ENCODE peak calls at places on chromosomes 5 and 9, in five cellular contexts. I is neural progenitor cell, Q is OCI-LY7, R is IMR-90, M is H9. G is an unnamed sample.

GRCh38 chr5:95715799-95716461 is 15.2 kb upstream of the RHOBTB3 start:
- DNase-seq in Q (no peak), I (no peak), R (peak; percentile 76), M (no peak), G (peak; percentile 81)

GRCh38 chr9:125409637-125410521 is 148.3 kb downstream of the GAPVD1 start:
- DNase-seq in Q (peak; percentile 94), I (peak; percentile 25), M (peak; percentile 62), R (peak; percentile 53), G (no peak)

GRCh38 chr5:179225387-179225786 is 119.9 kb downstream of the ADAMTS2 start:
- DNase-seq in Q (no peak), M (peak; percentile 19), I (no peak), R (no peak), G (no peak)

GRCh38 chr9:119284118-119284517 is 85.1 kb downstream of the BRINP1 start:
- DNase-seq in M (peak; percentile 65), Q (no peak), I (peak; percentile 66), R (no peak), G (no peak)

GRCh38 chr5:157918811-157919742 is 60.1 kb upstream of the CLINT1 start:
- DNase-seq in M (no peak), R (no peak), Q (peak; percentile 62), I (no peak), G (peak; percentile 11)

GRCh38 chr9:129235931-129236331 is 57.9 kb upstream of the IER5L start:
- DNase-seq in Q (peak; percentile 95), I (no peak), M (no peak), R (no peak), G (no peak)

GRCh38 chr5:38023799-38024198 is 184.0 kb upstream of the GDNF start:
- DNase-seq in I (no peak), R (no peak), M (no peak), Q (no peak), G (no peak)

GRCh38 chr5:123868267-123868666 is 356.3 kb downstream of the CSNK1G3 start:
- DNase-seq in I (no peak), Q (no peak), R (no peak), M (no peak), G (no peak)

GRCh38 chr5:120509056-120509455 is 45.0 kb downstream of the PRR16 start:
- DNase-seq in M (no peak), R (peak; percentile 71), Q (no peak), I (no peak), G (no peak)

DNA sequence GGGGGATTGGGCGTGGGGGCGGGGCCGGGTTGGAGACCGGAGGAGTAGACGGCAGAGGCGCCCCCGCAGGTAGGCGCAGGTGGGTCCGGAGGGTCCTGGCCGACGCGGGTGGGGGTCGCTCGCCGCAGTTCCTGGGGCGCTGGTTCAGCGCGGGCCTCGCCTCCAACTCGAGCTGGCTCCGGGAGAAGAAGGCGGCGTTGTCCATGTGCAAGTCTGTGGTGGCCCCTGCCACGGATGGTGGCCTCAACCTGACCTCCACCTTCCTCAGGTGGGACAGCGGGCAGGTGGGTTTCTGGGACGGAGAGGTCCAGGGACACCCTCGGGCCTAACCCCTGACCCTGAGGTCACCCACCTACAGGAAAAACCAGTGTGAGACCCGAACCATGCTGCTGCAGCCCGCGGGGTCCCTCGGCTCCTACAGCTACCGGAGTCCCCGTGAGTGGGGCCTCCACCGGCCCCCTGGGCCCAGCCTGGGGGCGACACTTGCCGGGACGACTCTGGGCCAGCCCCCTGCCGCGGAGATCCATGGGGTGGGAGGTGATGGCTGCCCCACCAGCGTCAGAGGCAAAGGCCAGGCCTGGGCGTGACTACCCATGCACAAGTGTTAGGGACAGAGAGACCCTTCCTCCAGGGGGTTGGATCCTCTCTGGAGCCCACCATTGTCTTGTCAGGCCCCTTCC is 1.7 kb downstream of the PTGDS start:
- DNase-seq in M (no peak), Q (no peak), R (no peak), I (no peak), G (no peak)
- H3K4me1 ChIP-seq in M (no peaks in the 10 kb centered on the region), Q (no peaks in the 10 kb centered on the region), R (peaks cover 7% of the 10 kb centered on the region), I (peaks cover 7% of the 10 kb centered on the region), G (peaks cover 4% of the 10 kb centered on the region)

GRCh38 chr9:136318111-136318768 is 9.1 kb upstream of the GPSM1 start:
- DNase-seq in M (no peak), Q (peak; percentile 13), R (no peak), I (no peak), G (no peak)
- H2AFZ ChIP-seq in M (no peak overlapping the region), Q (no peak overlapping the region), R (no peak overlapping the region), I (no peak overlapping the region), G (no peak overlapping the region)

GRCh38 chr5:107605596-107606125 is 65.1 kb downstream of the EFNA5 start:
- DNase-seq in I (no peak), R (no peak), M (no peak), Q (no peak), G (peak; percentile 58)

GRCh38 chr5:107604146-107604910 is 66.4 kb downstream of the EFNA5 start:
- DNase-seq in Q (no peak), R (no peak), M (no peak), I (no peak), G (no peak)

GRCh38 chr5:107607656-107608368 is 62.9 kb downstream of the EFNA5 start:
- DNase-seq in M (no peak), Q (peak; percentile 34), R (no peak), I (peak; percentile 23), G (no peak)

GRCh38 chr5:107604990-107605389 is 65.7 kb downstream of the EFNA5 start:
- DNase-seq in I (no peak), R (peak; percentile 37), M (no peak), Q (peak; percentile 29), G (no peak)

GRCh38 chr5:107607196-107607595 is 63.5 kb downstream of the EFNA5 start:
- DNase-seq in R (no peak), M (no peak), Q (no peak), I (no peak), G (no peak)
- TF ChIP-seq CTCF in R (no peak), M (no peak), Q (no peak), I (no peak), G (no peak)

GRCh38 chr9:94169978-94170377 is 85.7 kb downstream of the PTPDC1 start:
- DNase-seq in Q (no peak), R (no peak), M (no peak), I (no peak), G (no peak)
- H3K4me1 ChIP-seq in Q (peaks cover 72% of the 10 kb centered on the region), R (peaks cover 16% of the 10 kb centered on the region), M (no peaks in the 10 kb centered on the region), I (peaks cover 11% of the 10 kb centered on the region), G (peaks cover 53% of the 10 kb centered on the region)

GRCh38 chr5:89437450-89438435 is 554.8 kb upstream of the MEF2C start:
- DNase-seq in I (no peak), M (no peak), Q (no peak), R (no peak), G (no peak)
- H2AFZ ChIP-seq in I (no peak overlapping the region), M (no peak overlapping the region), Q (no peak overlapping the region), R (no peak overlapping the region), G (no peak overlapping the region)

GRCh38 chr9:122226142-122226757 is 2.5 kb downstream of the LHX6 start:
- DNase-seq in Q (no peak), I (peak; percentile 56), R (no peak), M (peak; percentile 52), G (no peak)
- TF ChIP-seq CTCF in Q (no peak), I (no peak), R (no peak), M (no peak), G (no peak)

DNA sequence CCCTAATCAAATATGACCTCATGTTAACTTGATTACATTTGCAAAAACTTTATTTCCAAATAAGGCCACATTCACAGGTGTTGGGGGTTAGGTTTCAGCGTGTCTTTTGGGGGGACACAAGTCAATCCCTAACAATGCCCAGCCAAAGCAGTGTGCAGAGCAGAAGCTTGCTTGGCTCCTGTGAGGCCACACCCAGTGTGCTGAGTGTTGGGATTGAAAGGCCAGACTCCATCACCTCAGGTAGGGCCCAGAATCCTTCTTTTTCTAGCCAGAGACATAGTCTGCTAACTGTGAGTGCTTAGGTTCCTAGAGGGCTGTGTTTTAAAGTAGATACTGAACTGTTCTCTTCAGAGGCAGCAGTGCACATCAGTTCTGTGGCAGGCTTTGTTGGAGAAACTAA is 27.9 kb downstream of the KDM4C start:
- DNase-seq in M (no peak), I (no peak), R (no peak), Q (no peak), G (no peak)
- H3K4me1 ChIP-seq in M (peaks cover 14% of the 10 kb centered on the region), I (peaks cover 18% of the 10 kb centered on the region), R (peaks cover 12% of the 10 kb centered on the region), Q (no peaks in the 10 kb centered on the region), G (peaks cover 21% of the 10 kb centered on the region)

GRCh38 chr5:61277190-61277589 is 54.9 kb upstream of the ZSWIM6 start:
- DNase-seq in M (peak; percentile 52), I (peak; percentile 55), Q (no peak), R (peak; percentile 64), G (peak; percentile 83)
- H2AFZ ChIP-seq in M (peak overlapping the region; percentile 9), I (peak overlapping the region; percentile 90), Q (no peak overlapping the region), R (peak overlapping the region; percentile 89), G (peak overlapping the region; percentile 61)

GRCh38 chr5:141040093-141040762 is 10.9 kb upstream of the PCDHB1 start:
- DNase-seq in I (peak; percentile 83), Q (no peak), R (no peak), M (peak; percentile 77), G (peak; percentile 37)
- TF ChIP-seq CTCF in I (peak; percentile 85), Q (no peak), R (no peak), M (peak; percentile 89), G (peak; percentile 47)

DNA sequence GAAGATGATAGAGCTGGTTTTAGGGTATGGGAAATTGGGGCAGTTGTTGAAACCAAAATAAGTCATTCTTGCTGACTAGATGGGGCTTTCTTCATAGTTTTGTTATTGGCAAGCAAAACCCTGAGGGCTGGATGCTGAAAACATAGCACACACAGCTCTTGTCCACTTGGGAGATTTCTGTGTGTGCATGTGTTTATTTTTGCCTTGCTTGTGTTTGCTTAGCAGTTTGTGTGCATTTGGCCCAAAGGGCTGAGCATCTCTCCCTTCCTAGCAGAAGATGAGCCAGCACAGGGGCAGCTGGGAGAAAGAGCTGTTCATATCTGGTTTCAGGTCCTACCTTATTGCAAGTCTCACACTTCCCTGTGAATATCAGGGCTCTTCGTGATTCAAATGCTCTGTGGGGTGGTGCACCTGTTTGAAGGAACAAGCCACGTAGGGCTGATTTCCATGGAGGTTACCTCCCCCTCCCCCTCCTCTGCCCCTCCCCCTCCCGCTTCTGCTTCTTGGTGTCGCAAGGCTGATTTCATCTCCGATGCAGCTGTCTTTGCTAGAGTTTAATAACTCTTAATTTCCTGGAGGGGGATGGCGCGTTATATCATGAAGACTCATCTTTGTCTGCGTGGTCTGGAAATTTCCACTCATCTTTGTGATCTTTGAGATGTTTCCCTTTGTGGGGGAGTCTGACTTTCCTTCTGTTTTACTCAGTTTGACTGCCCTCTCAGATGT is 296.5 kb downstream of the ARHGAP26 start:
- DNase-seq in Q (peak; percentile 63), I (no peak), R (no peak), M (no peak), G (no peak)
- H3K4me1 ChIP-seq in Q (peaks cover 16% of the 10 kb centered on the region), I (no peaks in the 10 kb centered on the region), R (peaks cover 29% of the 10 kb centered on the region), M (peaks cover 9% of the 10 kb centered on the region), G (peaks cover 25% of the 10 kb centered on the region)